ENCODE peak calls at places on chromosomes 13 and 19, in seven cellular contexts. X is WTC11, M is K562, A is HEK293T, N is HCT116, F is GM12878, L is H1. V is an unnamed sample.

GRCh38 chr13:41222259-41222852 is 28.0 kb upstream of the KBTBD7 start:
- DNase-seq in L (peak; percentile 62), F (peak; percentile 34), X (peak; percentile 60), A (peak; percentile 65), N (peak; percentile 50), M (peak; percentile 59), V (peak; percentile 50)

GRCh38 chr13:27170521-27171243 is 929 bp downstream of the USP12 start:
- DNase-seq in M (peak; percentile 32), X (peak; percentile 75), F (no peak), L (peak; percentile 83), A (peak; percentile 46), N (peak; percentile 8), V (peak; percentile 33)

GRCh38 chr19:46284635-46285034 is 12.2 kb upstream of the HIF3A start:
- DNase-seq in N (no peak), M (no peak), X (no peak), F (no peak), L (no peak), A (no peak), V (no peak)

GRCh38 chr19:33394006-33394722 is 20.7 kb downstream of the CEBPG start:
- DNase-seq in M (no peak), N (no peak), X (no peak), F (no peak), A (no peak), L (no peak), V (peak; percentile 55)

GRCh38 chr19:45169602-45170001 is 8.4 kb downstream of the TRAPPC6A start:
- DNase-seq in M (no peak), A (no peak), N (no peak), L (no peak), X (no peak), F (no peak), V (no peak)

GRCh38 chr13:29676941-29677452 is 81.5 kb upstream of the SLC7A1 start:
- DNase-seq in L (no peak), F (no peak), M (no peak), N (no peak), X (no peak), A (no peak), V (no peak)

GRCh38 chr13:113333076-113333475 is 30.9 kb downstream of the GRTP1 start:
- DNase-seq in L (no peak), M (no peak), F (no peak), A (no peak), X (no peak), N (no peak), V (no peak)

GRCh38 chr13:30870049-30870884 is 35.8 kb upstream of the MEDAG start:
- DNase-seq in F (no peak), A (peak; percentile 92), L (peak; percentile 67), X (peak; percentile 83), N (peak; percentile 79), M (peak; percentile 78), V (no peak)

GRCh38 chr13:76473552-76474134 is 412.6 kb downstream of the KCTD12 start:
- DNase-seq in M (peak; percentile 68), A (peak; percentile 90), F (peak; percentile 25), X (peak; percentile 78), N (peak; percentile 75), L (peak; percentile 81), V (peak; percentile 76)

GRCh38 chr19:35346193-35347052 is 1.3 kb upstream of the FFAR1 start:
- DNase-seq in F (peak; percentile 74), X (no peak), N (no peak), A (no peak), M (peak; percentile 26), L (peak; percentile 31), V (peak; percentile 16)

GRCh38 chr19:44072543-44073401 is 813 bp downstream of the ZNF284 start:
- DNase-seq in X (no peak), M (no peak), N (no peak), L (no peak), A (no peak), F (no peak), V (no peak)

GRCh38 chr13:114222461-114222968 is 12.2 kb upstream of the CDC16 start:
- DNase-seq in A (no peak), X (no peak), N (no peak), F (no peak), L (no peak), M (peak; percentile 67), V (peak; percentile 12)

GRCh38 chr19:4730740-4731171 is 7.1 kb upstream of the DPP9 start:
- DNase-seq in X (peak; percentile 81), A (peak; percentile 47), N (peak; percentile 13), F (no peak), L (peak; percentile 92), M (peak; percentile 68), V (no peak)

GRCh38 chr13:43298799-43299198 is 275.4 kb downstream of the DNAJC15 start:
- DNase-seq in L (no peak), A (no peak), N (no peak), M (no peak), F (no peak), X (no peak), V (no peak)

GRCh38 chr19:4676955-4677731 is 7.0 kb upstream of the MYDGF start:
- DNase-seq in L (peak; percentile 91), A (peak; percentile 65), X (peak; percentile 87), N (peak; percentile 83), F (no peak), M (peak; percentile 79), V (peak; percentile 69)

GRCh38 chr19:45245826-45246225 is 619 bp upstream of the EXOC3L2 start:
- DNase-seq in X (no peak), F (no peak), L (no peak), M (no peak), A (no peak), N (no peak), V (no peak)

GRCh38 chr13:108427355-108427754 is 157.8 kb downstream of the TNFSF13B start:
- DNase-seq in X (no peak), M (no peak), N (no peak), L (no peak), A (no peak), F (no peak), V (no peak)

GRCh38 chr13:101289764-101290163 is 126.5 kb downstream of the NALCN start:
- DNase-seq in M (no peak), N (no peak), L (peak; percentile 67), A (peak; percentile 7), F (no peak), X (peak; percentile 79), V (no peak)

GRCh38 chr13:113644800-113645199 is 13.2 kb downstream of the ATP4B start:
- DNase-seq in N (no peak), X (no peak), L (no peak), A (no peak), F (no peak), M (no peak), V (no peak)

GRCh38 chr19:10105241-10106099 is 692 bp upstream of the PPAN start:
- DNase-seq in M (no peak), N (no peak), L (no peak), A (no peak), X (no peak), F (peak; percentile 82), V (no peak)

GRCh38 chr19:12838893-12839656 is 760 bp downstream of the MAST1 start:
- DNase-seq in X (no peak), M (no peak), L (no peak), N (no peak), F (no peak), A (no peak), V (no peak)

GRCh38 chr13:39148513-39148961 is 110.3 kb downstream of the NHLRC3 start:
- DNase-seq in N (no peak), M (no peak), F (no peak), A (no peak), L (no peak), X (no peak), V (no peak)

GRCh38 chr13:21395953-21396352 is 63.1 kb downstream of the ZDHHC20 start:
- DNase-seq in A (no peak), N (no peak), L (no peak), X (no peak), M (no peak), F (no peak), V (no peak)

GRCh38 chr19:441213-441823 is 19.5 kb downstream of the SHC2 start:
- DNase-seq in L (no peak), X (no peak), F (no peak), N (no peak), A (no peak), M (no peak), V (no peak)

GRCh38 chr13:102774210-102774560 is 599 bp upstream of the TEX30 start:
- DNase-seq in L (no peak), N (no peak), F (no peak), A (no peak), X (no peak), M (peak; percentile 4), V (no peak)

GRCh38 chr13:50494110-50494509 is 349.4 kb downstream of the DLEU7 start:
- DNase-seq in M (no peak), X (no peak), N (no peak), F (no peak), A (no peak), L (no peak), V (no peak)

GRCh38 chr13:32409561-32410440 is 18.1 kb downstream of the N4BP2L1 start:
- DNase-seq in N (no peak), L (peak; percentile 69), F (no peak), M (no peak), X (peak; percentile 70), A (peak; percentile 27), V (no peak)

GRCh38 chr19:3047307-3048189 is 14.7 kb downstream of the TLE5 start:
- DNase-seq in X (peak; percentile 82), A (peak; percentile 79), F (no peak), N (peak; percentile 63), L (peak; percentile 79), M (peak; percentile 78), V (peak; percentile 79)

GRCh38 chr19:38130399-38130798 is 93.6 kb downstream of the DPF1 start:
- DNase-seq in A (no peak), N (no peak), M (no peak), F (no peak), X (no peak), L (no peak), V (no peak)
- TF ChIP-seq SP1 in A (no peak), N (no peak), M (no peak), F (no peak), X (no peak), L (no peak), V (no peak)

DNA sequence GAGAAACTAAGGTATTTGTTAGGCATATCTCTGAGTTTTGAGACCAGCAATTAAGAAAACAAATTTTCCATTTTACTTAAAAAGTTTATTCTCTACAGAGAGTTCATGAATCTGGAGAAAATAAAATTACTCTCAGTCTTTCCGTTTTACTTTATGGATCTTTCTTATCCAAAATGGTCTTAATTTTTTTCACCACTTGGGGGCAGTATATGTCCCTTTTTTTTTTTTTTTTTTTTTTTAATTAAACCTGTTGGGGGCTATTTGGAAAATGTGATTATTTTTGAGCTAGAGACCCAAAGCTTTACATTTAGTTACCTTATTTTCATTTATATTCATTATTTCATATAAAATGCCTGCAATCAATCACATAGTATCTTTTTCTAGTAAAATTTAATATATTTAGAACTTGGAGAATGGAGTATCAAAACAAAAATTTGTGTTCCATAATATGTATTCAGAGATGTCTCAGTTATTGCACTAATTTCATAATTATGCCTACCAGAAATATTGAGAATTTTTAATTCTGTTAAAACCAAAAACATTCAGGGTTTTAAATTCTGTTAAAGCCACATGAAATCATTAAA is 27.1 kb downstream of the PIBF1 start:
- DNase-seq in M (peak; percentile 12), N (no peak), X (no peak), A (peak; percentile 31), L (no peak), F (no peak), V (peak; percentile 9)
- TF ChIP-seq SP1 in M (no peak), N (no peak), X (no peak), A (no peak), L (no peak), F (no peak), V (no peak)

GRCh38 chr13:37791699-37792098 is 77.9 kb downstream of the TRPC4 start:
- DNase-seq in M (no peak), F (no peak), L (no peak), N (no peak), A (no peak), X (no peak), V (no peak)
- TF ChIP-seq SP1 in M (no peak), F (no peak), L (no peak), N (no peak), A (no peak), X (no peak), V (no peak)

GRCh38 chr13:98071316-98071715 is 71.6 kb upstream of the FARP1 start:
- DNase-seq in L (no peak), X (no peak), M (no peak), A (no peak), F (no peak), N (no peak), V (no peak)
- TF ChIP-seq SP1 in L (no peak), X (no peak), M (no peak), A (no peak), F (no peak), N (no peak), V (no peak)

V was measured in HepG2.